ENCODE peak calls at places on chromosome 14, in eight cellular contexts. One of them, this sample, is unnamed.

GRCh38 chr14:85333313-85333712 is 196.6 kb upstream of the FLRT2 start:
- DNase-seq in left ventricle myocardium inferior: no peak
- DNase-seq in choroid plexus epithelial cell: peak
- DNase-seq in NCI-H1105 treated with DMSO at 0.1 percent for 48 hours: no peak
- DNase-seq in ACHN: no peak
- DNase-seq in psoas muscle: no peak
- DNase-seq in neuronal stem cell: no peak
- DNase-seq in heart left ventricle: no peak
- DNase-seq in this sample: no peak

GRCh38 chr14:94047581-94047980 is 21.4 kb downstream of the OTUB2 start:
- DNase-seq in left ventricle myocardium inferior: no peak
- DNase-seq in choroid plexus epithelial cell: no peak
- DNase-seq in NCI-H1105 treated with DMSO at 0.1 percent for 48 hours: no peak
- DNase-seq in ACHN: no peak
- DNase-seq in psoas muscle: no peak
- DNase-seq in neuronal stem cell: no peak
- DNase-seq in heart left ventricle: no peak
- DNase-seq in this sample: no peak

GRCh38 chr14:50832935-50833607 is 2.1 kb upstream of the NIN start:
- DNase-seq in left ventricle myocardium inferior: no peak
- DNase-seq in choroid plexus epithelial cell: no peak
- DNase-seq in NCI-H1105 treated with DMSO at 0.1 percent for 48 hours: no peak
- DNase-seq in ACHN: no peak
- DNase-seq in psoas muscle: no peak
- DNase-seq in neuronal stem cell: no peak
- DNase-seq in heart left ventricle: no peak
- DNase-seq in this sample: no peak

GRCh38 chr14:55103005-55103640 is 25.9 kb upstream of the LGALS3 start:
- DNase-seq in left ventricle myocardium inferior: peak
- DNase-seq in choroid plexus epithelial cell: peak
- DNase-seq in NCI-H1105 treated with DMSO at 0.1 percent for 48 hours: no peak
- DNase-seq in ACHN: peak
- DNase-seq in psoas muscle: peak
- DNase-seq in neuronal stem cell: peak
- DNase-seq in heart left ventricle: peak
- DNase-seq in this sample: peak

GRCh38 chr14:22982013-22982476 is 306 bp downstream of the AJUBA start:
- DNase-seq in left ventricle myocardium inferior: no peak
- DNase-seq in choroid plexus epithelial cell: no peak
- DNase-seq in NCI-H1105 treated with DMSO at 0.1 percent for 48 hours: no peak
- DNase-seq in ACHN: no peak
- DNase-seq in psoas muscle: no peak
- DNase-seq in neuronal stem cell: no peak
- DNase-seq in heart left ventricle: no peak
- DNase-seq in this sample: no peak

GRCh38 chr14:81826080-81826479 is 292.4 kb upstream of the SEL1L start:
- DNase-seq in left ventricle myocardium inferior: no peak
- DNase-seq in choroid plexus epithelial cell: no peak
- DNase-seq in NCI-H1105 treated with DMSO at 0.1 percent for 48 hours: peak
- DNase-seq in ACHN: no peak
- DNase-seq in psoas muscle: no peak
- DNase-seq in neuronal stem cell: no peak
- DNase-seq in heart left ventricle: no peak
- DNase-seq in this sample: no peak

GRCh38 chr14:103693514-103693913 is 21.7 kb downstream of the XRCC3 start:
- DNase-seq in left ventricle myocardium inferior: no peak
- DNase-seq in choroid plexus epithelial cell: no peak
- DNase-seq in NCI-H1105 treated with DMSO at 0.1 percent for 48 hours: no peak
- DNase-seq in ACHN: no peak
- DNase-seq in psoas muscle: no peak
- DNase-seq in neuronal stem cell: no peak
- DNase-seq in heart left ventricle: no peak
- DNase-seq in this sample: peak

GRCh38 chr14:95445676-95446075 is 70.8 kb downstream of the SYNE3 start:
- DNase-seq in left ventricle myocardium inferior: no peak
- DNase-seq in choroid plexus epithelial cell: no peak
- DNase-seq in NCI-H1105 treated with DMSO at 0.1 percent for 48 hours: no peak
- DNase-seq in ACHN: no peak
- DNase-seq in psoas muscle: no peak
- DNase-seq in neuronal stem cell: no peak
- DNase-seq in heart left ventricle: no peak
- DNase-seq in this sample: no peak

GRCh38 chr14:41385787-41386186 is 220.9 kb upstream of the LRFN5 start:
- DNase-seq in left ventricle myocardium inferior: no peak
- DNase-seq in choroid plexus epithelial cell: no peak
- DNase-seq in NCI-H1105 treated with DMSO at 0.1 percent for 48 hours: no peak
- DNase-seq in ACHN: no peak
- DNase-seq in psoas muscle: no peak
- DNase-seq in neuronal stem cell: no peak
- DNase-seq in heart left ventricle: no peak
- DNase-seq in this sample: no peak

GRCh38 chr14:67461341-67461985 is 27.1 kb downstream of the TMEM229B start:
- DNase-seq in left ventricle myocardium inferior: no peak
- DNase-seq in choroid plexus epithelial cell: peak
- DNase-seq in NCI-H1105 treated with DMSO at 0.1 percent for 48 hours: no peak
- DNase-seq in ACHN: no peak
- DNase-seq in psoas muscle: no peak
- DNase-seq in neuronal stem cell: no peak
- DNase-seq in heart left ventricle: no peak
- DNase-seq in this sample: no peak

GRCh38 chr14:99996951-99997571 is 68.2 kb upstream of the EVL start:
- DNase-seq in left ventricle myocardium inferior: no peak
- DNase-seq in choroid plexus epithelial cell: no peak
- DNase-seq in NCI-H1105 treated with DMSO at 0.1 percent for 48 hours: no peak
- DNase-seq in ACHN: no peak
- DNase-seq in psoas muscle: no peak
- DNase-seq in neuronal stem cell: no peak
- DNase-seq in heart left ventricle: no peak
- DNase-seq in this sample: no peak

GRCh38 chr14:101499080-101499479 is 62.2 kb upstream of the DIO3 start:
- DNase-seq in left ventricle myocardium inferior: no peak
- DNase-seq in choroid plexus epithelial cell: no peak
- DNase-seq in NCI-H1105 treated with DMSO at 0.1 percent for 48 hours: no peak
- DNase-seq in ACHN: no peak
- DNase-seq in psoas muscle: no peak
- DNase-seq in neuronal stem cell: no peak
- DNase-seq in heart left ventricle: peak
- DNase-seq in this sample: no peak

GRCh38 chr14:32635103-32635719 is 303.5 kb upstream of the NPAS3 start:
- DNase-seq in left ventricle myocardium inferior: no peak
- DNase-seq in choroid plexus epithelial cell: peak
- DNase-seq in NCI-H1105 treated with DMSO at 0.1 percent for 48 hours: no peak
- DNase-seq in ACHN: peak
- DNase-seq in psoas muscle: no peak
- DNase-seq in neuronal stem cell: no peak
- DNase-seq in heart left ventricle: no peak
- DNase-seq in this sample: no peak

GRCh38 chr14:77203611-77204456 is 22.2 kb downstream of the TMEM63C start:
- DNase-seq in left ventricle myocardium inferior: no peak
- DNase-seq in choroid plexus epithelial cell: peak
- DNase-seq in NCI-H1105 treated with DMSO at 0.1 percent for 48 hours: peak
- DNase-seq in ACHN: no peak
- DNase-seq in psoas muscle: no peak
- DNase-seq in neuronal stem cell: no peak
- DNase-seq in heart left ventricle: no peak
- DNase-seq in this sample: peak

GRCh38 chr14:20656274-20656673 is 14.8 kb upstream of the OR6S1 start:
- DNase-seq in left ventricle myocardium inferior: no peak
- DNase-seq in choroid plexus epithelial cell: no peak
- DNase-seq in NCI-H1105 treated with DMSO at 0.1 percent for 48 hours: no peak
- DNase-seq in ACHN: no peak
- DNase-seq in psoas muscle: no peak
- DNase-seq in neuronal stem cell: no peak
- DNase-seq in heart left ventricle: no peak
- DNase-seq in this sample: no peak

This sample was measured in DMS79.